ENCODE peak calls at places on chromosomes 11 and 22, in seven cellular contexts. One of them, this sample, is unnamed.

GRCh38 chr11:62193954-62194353 is 3.9 kb downstream of the SCGB1D1 start:
- DNase-seq in cardiac fibroblast: peak; percentile 4
- DNase-seq in fibroblast of villous mesenchyme: peak; percentile 12
- DNase-seq in Peyer's patch: no peak
- DNase-seq in bronchial epithelial cell: peak; percentile 8
- DNase-seq in astrocyte of the spinal cord: no peak
- DNase-seq in fibroblast of the aortic adventitia: no peak
- DNase-seq in this sample: peak; percentile 30

GRCh38 chr22:29383740-29384139 is 4.6 kb downstream of the AP1B1 start:
- DNase-seq in cardiac fibroblast: no peak
- DNase-seq in fibroblast of villous mesenchyme: no peak
- DNase-seq in Peyer's patch: no peak
- DNase-seq in bronchial epithelial cell: no peak
- DNase-seq in astrocyte of the spinal cord: no peak
- DNase-seq in fibroblast of the aortic adventitia: no peak
- DNase-seq in this sample: no peak

GRCh38 chr11:82930734-82931133 is 29.2 kb downstream of the DDIAS start:
- DNase-seq in cardiac fibroblast: no peak
- DNase-seq in fibroblast of villous mesenchyme: no peak
- DNase-seq in Peyer's patch: no peak
- DNase-seq in bronchial epithelial cell: no peak
- DNase-seq in astrocyte of the spinal cord: no peak
- DNase-seq in fibroblast of the aortic adventitia: no peak
- DNase-seq in this sample: no peak

GRCh38 chr22:43643362-43643761 is 168.7 kb downstream of the EFCAB6 start:
- DNase-seq in cardiac fibroblast: no peak
- DNase-seq in fibroblast of villous mesenchyme: no peak
- DNase-seq in Peyer's patch: no peak
- DNase-seq in bronchial epithelial cell: no peak
- DNase-seq in astrocyte of the spinal cord: no peak
- DNase-seq in fibroblast of the aortic adventitia: no peak
- DNase-seq in this sample: no peak

GRCh38 chr11:78281511-78281910 is 92.8 kb downstream of the USP35 start:
- DNase-seq in cardiac fibroblast: no peak
- DNase-seq in fibroblast of villous mesenchyme: peak; percentile 32
- DNase-seq in Peyer's patch: no peak
- DNase-seq in bronchial epithelial cell: no peak
- DNase-seq in astrocyte of the spinal cord: no peak
- DNase-seq in fibroblast of the aortic adventitia: peak; percentile 38
- DNase-seq in this sample: no peak

GRCh38 chr11:116918925-116919653 is 81.7 kb upstream of the APOA1 start:
- DNase-seq in cardiac fibroblast: no peak
- DNase-seq in fibroblast of villous mesenchyme: no peak
- DNase-seq in Peyer's patch: no peak
- DNase-seq in bronchial epithelial cell: no peak
- DNase-seq in astrocyte of the spinal cord: no peak
- DNase-seq in fibroblast of the aortic adventitia: no peak
- DNase-seq in this sample: no peak

GRCh38 chr11:68150029-68150428 is 28.8 kb upstream of the CHKA start:
- DNase-seq in cardiac fibroblast: peak; percentile 74
- DNase-seq in fibroblast of villous mesenchyme: peak; percentile 48
- DNase-seq in Peyer's patch: no peak
- DNase-seq in bronchial epithelial cell: peak; percentile 61
- DNase-seq in astrocyte of the spinal cord: peak; percentile 43
- DNase-seq in fibroblast of the aortic adventitia: peak; percentile 60
- DNase-seq in this sample: peak; percentile 69

GRCh38 chr11:36447947-36448346 is 62.1 kb downstream of the TRAF6 start:
- DNase-seq in cardiac fibroblast: no peak
- DNase-seq in fibroblast of villous mesenchyme: no peak
- DNase-seq in Peyer's patch: no peak
- DNase-seq in bronchial epithelial cell: peak; percentile 63
- DNase-seq in astrocyte of the spinal cord: no peak
- DNase-seq in fibroblast of the aortic adventitia: no peak
- DNase-seq in this sample: peak; percentile 77

GRCh38 chr11:34250732-34251639 is 106.8 kb downstream of the ABTB2 start:
- DNase-seq in cardiac fibroblast: peak; percentile 44
- DNase-seq in fibroblast of villous mesenchyme: no peak
- DNase-seq in Peyer's patch: peak; percentile 80
- DNase-seq in bronchial epithelial cell: peak; percentile 95
- DNase-seq in astrocyte of the spinal cord: no peak
- DNase-seq in fibroblast of the aortic adventitia: peak; percentile 41
- DNase-seq in this sample: peak; percentile 95

GRCh38 chr11:112525270-112525669 is 264.6 kb upstream of the PLET1 start:
- DNase-seq in cardiac fibroblast: peak; percentile 7
- DNase-seq in fibroblast of villous mesenchyme: peak; percentile 75
- DNase-seq in Peyer's patch: peak; percentile 57
- DNase-seq in bronchial epithelial cell: peak; percentile 82
- DNase-seq in astrocyte of the spinal cord: peak; percentile 42
- DNase-seq in fibroblast of the aortic adventitia: peak; percentile 26
- DNase-seq in this sample: peak; percentile 88

GRCh38 chr11:7555067-7555699 is 41.4 kb downstream of the PPFIBP2 start:
- DNase-seq in cardiac fibroblast: no peak
- DNase-seq in fibroblast of villous mesenchyme: no peak
- DNase-seq in Peyer's patch: peak; percentile 88
- DNase-seq in bronchial epithelial cell: no peak
- DNase-seq in astrocyte of the spinal cord: no peak
- DNase-seq in fibroblast of the aortic adventitia: no peak
- DNase-seq in this sample: no peak

GRCh38 chr22:43515411-43515810 is 103.6 kb downstream of the MPPED1 start:
- DNase-seq in cardiac fibroblast: no peak
- DNase-seq in fibroblast of villous mesenchyme: no peak
- DNase-seq in Peyer's patch: no peak
- DNase-seq in bronchial epithelial cell: no peak
- DNase-seq in astrocyte of the spinal cord: no peak
- DNase-seq in fibroblast of the aortic adventitia: no peak
- DNase-seq in this sample: no peak

GRCh38 chr11:118790357-118791014 is 478 bp downstream of the DDX6 start:
- DNase-seq in cardiac fibroblast: peak; percentile 69
- DNase-seq in fibroblast of villous mesenchyme: peak; percentile 78
- DNase-seq in Peyer's patch: peak; percentile 86
- DNase-seq in bronchial epithelial cell: peak; percentile 29
- DNase-seq in astrocyte of the spinal cord: peak; percentile 71
- DNase-seq in fibroblast of the aortic adventitia: peak; percentile 63
- DNase-seq in this sample: peak; percentile 43

GRCh38 chr11:932435-932834 is 6.8 kb downstream of the AP2A2 start:
- DNase-seq in cardiac fibroblast: peak; percentile 37
- DNase-seq in fibroblast of villous mesenchyme: no peak
- DNase-seq in Peyer's patch: no peak
- DNase-seq in bronchial epithelial cell: no peak
- DNase-seq in astrocyte of the spinal cord: peak; percentile 31
- DNase-seq in fibroblast of the aortic adventitia: no peak
- DNase-seq in this sample: no peak

DNA sequence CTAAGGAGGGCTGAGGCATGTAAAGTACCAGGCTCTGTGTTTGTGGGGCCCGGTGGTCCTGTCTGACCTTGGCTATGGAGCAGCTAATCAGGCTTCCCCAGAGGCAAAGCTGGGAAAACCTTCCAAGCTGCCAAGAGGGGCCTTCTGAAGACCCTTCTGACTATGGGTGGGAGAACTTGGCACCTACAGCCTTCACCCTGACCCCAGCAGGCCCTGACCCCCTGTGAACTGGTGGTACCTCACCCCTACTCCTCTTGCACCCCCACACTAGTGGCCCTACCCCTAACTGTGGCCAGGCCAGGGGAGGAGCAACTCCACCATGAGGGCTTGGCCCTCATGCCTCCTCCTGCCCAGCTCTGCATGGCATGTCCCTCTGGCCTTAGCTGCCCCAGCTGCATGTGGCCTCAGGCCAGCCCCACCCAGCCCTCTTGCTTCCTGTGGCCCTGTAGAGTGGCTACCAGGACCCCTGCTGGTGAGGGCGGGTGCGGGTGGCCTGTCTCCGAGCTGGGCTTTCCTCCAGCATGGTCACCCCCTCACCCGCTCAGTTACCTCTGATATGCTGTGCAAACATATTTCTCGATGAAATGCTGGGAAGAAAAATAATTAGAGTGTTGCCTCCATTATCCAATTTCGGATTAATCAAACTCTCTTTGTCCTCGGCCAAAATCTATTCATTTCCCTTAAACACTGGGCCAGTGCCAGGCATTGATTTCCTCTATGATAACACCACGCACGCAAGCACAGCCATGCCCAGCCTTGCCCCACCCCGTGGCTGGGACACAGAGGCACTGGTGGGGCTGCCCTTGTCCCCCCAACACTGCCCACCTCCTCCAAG is 7.5 kb downstream of the GNAZ start:
- DNase-seq in cardiac fibroblast: no peak
- DNase-seq in fibroblast of villous mesenchyme: no peak
- DNase-seq in Peyer's patch: no peak
- DNase-seq in bronchial epithelial cell: no peak
- DNase-seq in astrocyte of the spinal cord: no peak
- DNase-seq in fibroblast of the aortic adventitia: no peak
- DNase-seq in this sample: no peak
- TF ChIP-seq CTCF in cardiac fibroblast: no peak
- TF ChIP-seq CTCF in fibroblast of villous mesenchyme: no peak
- TF ChIP-seq CTCF in Peyer's patch: no peak
- TF ChIP-seq CTCF in bronchial epithelial cell: no peak
- TF ChIP-seq CTCF in astrocyte of the spinal cord: no peak
- TF ChIP-seq CTCF in fibroblast of the aortic adventitia: no peak
- TF ChIP-seq CTCF in this sample: no peak

GRCh38 chr22:23012081-23012622 is 58.2 kb upstream of the GNAZ start:
- DNase-seq in cardiac fibroblast: no peak
- DNase-seq in fibroblast of villous mesenchyme: no peak
- DNase-seq in Peyer's patch: no peak
- DNase-seq in bronchial epithelial cell: no peak
- DNase-seq in astrocyte of the spinal cord: no peak
- DNase-seq in fibroblast of the aortic adventitia: no peak
- DNase-seq in this sample: no peak

GRCh38 chr22:23010430-23010829 is 59.9 kb upstream of the GNAZ start:
- DNase-seq in cardiac fibroblast: no peak
- DNase-seq in fibroblast of villous mesenchyme: no peak
- DNase-seq in Peyer's patch: no peak
- DNase-seq in bronchial epithelial cell: no peak
- DNase-seq in astrocyte of the spinal cord: no peak
- DNase-seq in fibroblast of the aortic adventitia: no peak
- DNase-seq in this sample: no peak

GRCh38 chr22:23011105-23011674 is 59.1 kb upstream of the GNAZ start:
- DNase-seq in cardiac fibroblast: no peak
- DNase-seq in fibroblast of villous mesenchyme: no peak
- DNase-seq in Peyer's patch: no peak
- DNase-seq in bronchial epithelial cell: no peak
- DNase-seq in astrocyte of the spinal cord: no peak
- DNase-seq in fibroblast of the aortic adventitia: no peak
- DNase-seq in this sample: no peak

GRCh38 chr22:23014250-23014649 is 56.1 kb upstream of the GNAZ start:
- DNase-seq in cardiac fibroblast: no peak
- DNase-seq in fibroblast of villous mesenchyme: no peak
- DNase-seq in Peyer's patch: no peak
- DNase-seq in bronchial epithelial cell: no peak
- DNase-seq in astrocyte of the spinal cord: no peak
- DNase-seq in fibroblast of the aortic adventitia: no peak
- DNase-seq in this sample: no peak

DNA sequence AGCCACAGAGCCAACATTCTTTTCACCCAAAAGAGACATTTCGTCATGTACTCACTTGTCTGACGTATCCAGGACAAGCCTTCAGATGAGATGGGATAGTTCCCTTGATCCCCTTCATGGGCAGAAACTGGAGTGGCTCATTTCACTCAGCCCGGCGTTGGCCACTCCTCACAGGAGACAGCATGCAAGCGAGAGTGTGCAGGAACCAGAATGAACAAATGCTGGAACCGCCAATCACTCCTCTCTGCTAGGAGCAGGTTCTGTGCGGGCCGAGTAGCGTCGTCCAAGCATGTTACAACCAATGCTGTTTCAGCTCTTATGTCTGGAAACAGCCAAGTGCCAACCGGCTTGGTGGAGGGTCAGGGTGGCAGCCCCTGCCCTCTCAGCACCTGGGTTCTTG is 56.7 kb upstream of the GNAZ start:
- DNase-seq in cardiac fibroblast: no peak
- DNase-seq in fibroblast of villous mesenchyme: no peak
- DNase-seq in Peyer's patch: no peak
- DNase-seq in bronchial epithelial cell: no peak
- DNase-seq in astrocyte of the spinal cord: no peak
- DNase-seq in fibroblast of the aortic adventitia: no peak
- DNase-seq in this sample: no peak
- H3K4me3 ChIP-seq in cardiac fibroblast: no peak overlapping the region
- H3K4me3 ChIP-seq in fibroblast of villous mesenchyme: no peak overlapping the region
- H3K4me3 ChIP-seq in Peyer's patch: no peak overlapping the region
- H3K4me3 ChIP-seq in bronchial epithelial cell: no peak overlapping the region
- H3K4me3 ChIP-seq in astrocyte of the spinal cord: no peak overlapping the region
- H3K4me3 ChIP-seq in fibroblast of the aortic adventitia: no peak overlapping the region
- H3K4me3 ChIP-seq in this sample: no peak overlapping the region

DNA sequence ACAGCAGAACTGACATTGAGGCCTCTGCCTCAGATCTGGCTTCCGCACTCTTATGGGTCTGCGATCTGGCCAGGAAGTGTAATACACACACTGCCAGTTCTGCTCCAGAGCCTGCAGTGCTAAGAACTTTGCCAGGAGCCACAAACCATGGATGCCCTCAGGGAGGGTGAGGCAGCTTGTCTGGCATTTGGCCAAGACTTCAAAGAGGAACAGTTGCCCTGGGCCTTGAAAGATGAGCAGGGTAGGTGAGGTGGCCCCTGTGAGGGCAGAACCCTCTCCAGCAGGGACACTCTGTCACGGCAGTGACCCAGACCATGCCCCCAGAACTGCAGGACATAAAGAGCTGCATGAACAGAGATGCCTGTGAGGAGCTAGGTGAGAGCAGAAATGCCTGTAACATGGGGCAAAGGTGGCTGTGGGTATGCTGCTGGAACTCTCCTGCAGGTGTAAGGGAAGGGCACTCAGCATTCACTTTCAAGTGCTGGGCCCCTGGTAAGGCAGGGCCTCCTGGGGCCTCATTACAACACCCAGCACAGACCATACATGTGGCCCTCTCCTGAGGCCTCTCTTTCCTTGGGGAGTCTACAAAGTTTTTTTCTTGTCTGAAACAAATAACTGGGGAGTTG is 47.3 kb downstream of the NEU3 start:
- DNase-seq in cardiac fibroblast: no peak
- DNase-seq in fibroblast of villous mesenchyme: no peak
- DNase-seq in Peyer's patch: peak; percentile 46
- DNase-seq in bronchial epithelial cell: peak; percentile 25
- DNase-seq in astrocyte of the spinal cord: no peak
- DNase-seq in fibroblast of the aortic adventitia: no peak
- DNase-seq in this sample: peak; percentile 36
- TF ChIP-seq CTCF in cardiac fibroblast: no peak
- TF ChIP-seq CTCF in fibroblast of villous mesenchyme: no peak
- TF ChIP-seq CTCF in Peyer's patch: no peak
- TF ChIP-seq CTCF in bronchial epithelial cell: no peak
- TF ChIP-seq CTCF in astrocyte of the spinal cord: no peak
- TF ChIP-seq CTCF in fibroblast of the aortic adventitia: no peak
- TF ChIP-seq CTCF in this sample: no peak

DNA sequence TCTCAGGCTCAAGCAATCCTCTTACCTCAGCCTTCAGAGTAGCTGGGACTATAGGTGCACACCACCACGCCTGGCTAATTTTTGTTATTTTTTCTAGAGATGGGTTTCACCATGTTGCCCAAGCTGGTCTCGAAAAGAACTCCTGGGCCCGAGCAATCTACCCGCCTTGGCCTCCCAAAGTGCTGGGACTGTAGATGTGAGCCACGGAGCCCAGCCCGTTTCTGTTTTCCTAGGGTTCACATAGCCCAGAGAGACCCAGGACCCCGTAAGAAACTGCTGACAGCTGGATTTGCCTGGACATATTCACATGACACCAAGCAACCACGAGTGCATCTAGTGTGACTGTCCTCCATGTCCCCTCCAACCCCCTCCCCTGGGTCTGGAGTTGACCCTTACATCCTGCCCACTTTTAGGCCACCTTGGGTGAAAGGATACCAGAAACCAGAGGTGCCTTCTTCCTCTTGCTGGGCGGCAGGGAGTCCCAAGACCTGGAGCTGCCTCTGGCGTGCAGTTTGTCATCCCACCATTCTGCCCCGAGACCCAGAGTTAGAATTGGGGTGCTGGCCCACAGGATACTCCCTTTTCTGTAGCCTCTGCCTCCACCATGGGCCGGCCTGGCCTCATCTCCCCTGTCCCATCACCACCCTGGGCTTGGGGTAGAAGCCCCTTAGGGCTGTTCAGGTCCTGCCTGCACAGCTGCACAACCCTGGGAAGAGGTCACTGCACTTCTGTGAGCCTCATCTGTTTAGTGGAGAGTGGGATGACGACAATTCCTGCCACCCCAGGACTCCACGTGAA is 3.7 kb upstream of the RIN1 start:
- DNase-seq in cardiac fibroblast: no peak
- DNase-seq in fibroblast of villous mesenchyme: no peak
- DNase-seq in Peyer's patch: no peak
- DNase-seq in bronchial epithelial cell: no peak
- DNase-seq in astrocyte of the spinal cord: no peak
- DNase-seq in fibroblast of the aortic adventitia: no peak
- DNase-seq in this sample: no peak
- H3K4me3 ChIP-seq in cardiac fibroblast: no peak overlapping the region
- H3K4me3 ChIP-seq in fibroblast of villous mesenchyme: no peak overlapping the region
- H3K4me3 ChIP-seq in Peyer's patch: no peak overlapping the region
- H3K4me3 ChIP-seq in bronchial epithelial cell: no peak overlapping the region
- H3K4me3 ChIP-seq in astrocyte of the spinal cord: no peak overlapping the region
- H3K4me3 ChIP-seq in fibroblast of the aortic adventitia: no peak overlapping the region
- H3K4me3 ChIP-seq in this sample: no peak overlapping the region

This sample was measured in epithelial cell of esophagus.